ENCODE peak calls at places on chromosomes 6 and 20, in five cellular contexts. B, F, Y, L and J are unnamed samples.

GRCh38 chr20:10047427-10047826 is 12.6 kb downstream of the ANKEF1 start:
- DNase-seq in B (peak; percentile 39), F (no peak), Y (peak; percentile 57), L (no peak), J (no peak)

GRCh38 chr20:50635676-50636600 is 55.4 kb downstream of the RIPOR3 start:
- DNase-seq in B (peak; percentile 77), F (peak; percentile 67), Y (peak; percentile 99), L (no peak), J (peak; percentile 93)

GRCh38 chr6:32613475-32613874 is 23.7 kb upstream of the HLA-DQA1 start:
- DNase-seq in B (no peak), F (no peak), Y (no peak), L (no peak), J (no peak)

GRCh38 chr6:11848852-11849731 is 70.5 kb upstream of the ADTRP start:
- DNase-seq in B (no peak), F (no peak), Y (no peak), L (no peak), J (no peak)

GRCh38 chr20:61661583-61661982 is 404.1 kb downstream of the TAF4 start:
- DNase-seq in B (no peak), F (no peak), Y (no peak), L (no peak), J (no peak)

GRCh38 chr20:36833275-36834020 is 42.5 kb upstream of the TLDC2 start:
- DNase-seq in B (no peak), F (no peak), Y (no peak), L (no peak), J (no peak)

GRCh38 chr20:59400666-59401065 is 100.3 kb downstream of the EDN3 start:
- DNase-seq in B (no peak), F (no peak), Y (no peak), L (no peak), J (no peak)

GRCh38 chr6:163679753-163680152 is 265.2 kb downstream of the QKI start:
- DNase-seq in B (no peak), F (no peak), Y (no peak), L (no peak), J (no peak)

GRCh38 chr20:63686492-63687321 is 9.7 kb upstream of the TNFRSF6B start:
- DNase-seq in B (no peak), F (peak; percentile 57), Y (no peak), L (no peak), J (no peak)

GRCh38 chr6:91538622-91539021 is 951.8 kb upstream of the MAP3K7 start:
- DNase-seq in B (no peak), F (no peak), Y (no peak), L (no peak), J (no peak)

GRCh38 chr6:10954590-10955010 is 67.7 kb downstream of the SYCP2L start:
- DNase-seq in B (peak; percentile 82), F (peak; percentile 54), Y (peak; percentile 96), L (peak; percentile 31), J (peak; percentile 81)

GRCh38 chr6:34576286-34576955 is 20.3 kb upstream of the SPDEF start:
- DNase-seq in B (no peak), F (no peak), Y (no peak), L (no peak), J (no peak)

GRCh38 chr6:68575765-68576439 is 59.2 kb upstream of the ADGRB3 start:
- DNase-seq in B (no peak), F (no peak), Y (peak; percentile 62), L (no peak), J (peak; percentile 82)

GRCh38 chr6:34070315-34071110 is 75.4 kb downstream of the GRM4 start:
- DNase-seq in B (no peak), F (no peak), Y (no peak), L (no peak), J (no peak)

GRCh38 chr6:760982-761955 is 68.3 kb upstream of the EXOC2 start:
- DNase-seq in B (no peak), F (no peak), Y (no peak), L (no peak), J (no peak)

GRCh38 chr6:12422848-12423247 is 132.7 kb downstream of the EDN1 start:
- DNase-seq in B (no peak), F (no peak), Y (no peak), L (no peak), J (no peak)

GRCh38 chr6:95574811-95575210 is 2.5 kb upstream of the MANEA start:
- DNase-seq in B (peak; percentile 47), F (no peak), Y (no peak), L (no peak), J (no peak)

GRCh38 chr6:150004101-150004782 is 21.1 kb downstream of the RAET1L start:
- DNase-seq in B (no peak), F (no peak), Y (no peak), L (no peak), J (no peak)

GRCh38 chr6:12785301-12785700 is 68.7 kb downstream of the PHACTR1 start:
- DNase-seq in B (no peak), F (no peak), Y (no peak), L (no peak), J (no peak)

GRCh38 chr6:108684809-108685329 is 124.2 kb downstream of the FOXO3 start:
- DNase-seq in B (no peak), F (no peak), Y (no peak), L (no peak), J (peak; percentile 34)

GRCh38 chr6:111503194-111503593 is 20.2 kb upstream of the REV3L start:
- DNase-seq in B (no peak), F (no peak), Y (no peak), L (no peak), J (no peak)

GRCh38 chr6:112877134-112878100 is 530.3 kb downstream of the RFPL4B start:
- DNase-seq in B (no peak), F (no peak), Y (no peak), L (no peak), J (no peak)

GRCh38 chr6:113763883-113764282 is 93.3 kb upstream of the MARCKS start:
- DNase-seq in B (no peak), F (peak; percentile 22), Y (no peak), L (peak; percentile 72), J (no peak)

GRCh38 chr20:40728470-40728869 is 39.4 kb upstream of the MAFB start:
- DNase-seq in B (no peak), F (no peak), Y (no peak), L (no peak), J (no peak)

GRCh38 chr20:56893206-56893605 is 264.1 kb downstream of the TFAP2C start:
- DNase-seq in B (no peak), F (no peak), Y (peak; percentile 55), L (no peak), J (no peak)

GRCh38 chr6:130961148-130961547 is 101.9 kb downstream of the EPB41L2 start:
- DNase-seq in B (no peak), F (no peak), Y (no peak), L (peak; percentile 57), J (no peak)

GRCh38 chr6:85551264-85551663 is 42.4 kb downstream of the SNX14 start:
- DNase-seq in B (no peak), F (no peak), Y (no peak), L (no peak), J (peak; percentile 72)

DNA sequence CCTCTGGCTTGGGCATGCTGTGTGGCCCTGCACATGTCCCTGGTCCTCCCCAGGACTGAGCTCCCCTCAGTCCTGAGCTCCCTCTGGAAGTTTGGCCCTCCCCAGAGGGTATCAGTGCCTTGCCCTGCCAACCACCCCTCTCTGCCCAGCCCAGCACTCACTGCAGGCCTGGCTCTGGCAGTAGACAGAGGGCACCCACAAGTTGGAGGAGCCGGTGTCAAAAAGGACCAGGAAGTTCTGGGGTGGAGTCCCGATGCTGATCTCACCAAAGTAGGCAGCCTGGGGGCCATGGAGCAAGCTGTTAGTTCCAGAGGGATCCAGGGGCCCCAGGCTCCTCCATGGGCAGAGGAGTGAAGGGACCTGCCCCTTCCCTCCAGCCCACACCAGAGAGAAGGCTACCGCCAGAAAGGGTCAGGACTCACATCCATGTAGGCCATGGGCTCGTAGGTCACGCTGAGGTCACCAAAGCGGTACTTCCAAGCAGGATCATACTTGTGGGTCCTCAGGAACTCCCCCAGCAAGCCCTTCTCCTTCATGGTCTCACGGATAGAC is 2.9 kb downstream of the PGC start:
- DNase-seq in B (no peak), F (no peak), Y (no peak), L (no peak), J (no peak)
- TF ChIP-seq SRF in B (no peak), F (no peak), Y (no peak), L (no peak), J (no peak)

GRCh38 chr6:40037271-40037670 is 103.0 kb upstream of the MOCS1 start:
- DNase-seq in B (no peak), F (no peak), Y (no peak), L (no peak), J (no peak)
- TF ChIP-seq SRF in B (no peak), F (no peak), Y (no peak), L (no peak), J (no peak)

GRCh38 chr20:15658295-15658694 is 915.0 kb downstream of the KIF16B start:
- DNase-seq in B (no peak), F (no peak), Y (no peak), L (no peak), J (no peak)

GRCh38 chr20:15656124-15656523 is 917.1 kb downstream of the KIF16B start:
- DNase-seq in B (no peak), F (no peak), Y (no peak), L (no peak), J (no peak)

GRCh38 chr20:15653396-15654207 is 919.6 kb downstream of the KIF16B start:
- DNase-seq in B (no peak), F (no peak), Y (no peak), L (no peak), J (no peak)

GRCh38 chr20:15654208-15654649 is 919.0 kb downstream of the KIF16B start:
- DNase-seq in B (peak; percentile 68), F (peak; percentile 6), Y (peak; percentile 52), L (peak; percentile 43), J (peak; percentile 11)
- TF ChIP-seq SRF in B (no peak), F (no peak), Y (no peak), L (no peak), J (no peak)

GRCh38 chr20:52593634-52594033 is 378.5 kb upstream of the TSHZ2 start:
- DNase-seq in B (no peak), F (no peak), Y (no peak), L (no peak), J (no peak)
- TF ChIP-seq SRF in B (no peak), F (no peak), Y (no peak), L (no peak), J (no peak)

GRCh38 chr6:152023613-152024012 is 216.1 kb downstream of the ESR1 start:
- DNase-seq in B (no peak), F (no peak), Y (no peak), L (no peak), J (no peak)

GRCh38 chr6:152022303-152022702 is 214.8 kb downstream of the ESR1 start:
- DNase-seq in B (no peak), F (no peak), Y (no peak), L (no peak), J (no peak)

GRCh38 chr6:152026291-152026690 is 218.8 kb downstream of the ESR1 start:
- DNase-seq in B (no peak), F (no peak), Y (no peak), L (no peak), J (no peak)
- TF ChIP-seq SRF in B (no peak), F (no peak), Y (no peak), L (no peak), J (no peak)

GRCh38 chr6:106546322-106547052 is 82.8 kb downstream of the RTN4IP1 start:
- DNase-seq in B (peak; percentile 36), F (peak; percentile 76), Y (no peak), L (no peak), J (no peak)
- TF ChIP-seq SRF in B (no peak), F (peak; percentile 59), Y (no peak), L (no peak), J (no peak)